ENCODE peak calls at places on chromosomes 7 and 10, in eight cellular contexts. Q is H9, F is uterus, B is lower lobe of right lung, X is body of pancreas, P is heart right ventricle, R is K562, L is mammary epithelial cell. T is an unnamed sample.

GRCh38 chr7:117048854-117049321 is 95.6 kb downstream of the ST7 start:
- DNase-seq in L (no peak), R (no peak), B (no peak), P (no peak), X (no peak), F (no peak), Q (no peak), T (no peak)

GRCh38 chr7:151990567-151990966 is 34.3 kb downstream of the GALNTL5 start:
- DNase-seq in R (no peak), Q (no peak), F (no peak), P (no peak), B (no peak), L (no peak), X (no peak), T (no peak)

GRCh38 chr7:27182861-27183681 is 2.0 kb downstream of the HOXA11 start:
- DNase-seq in P (no peak), F (peak; percentile 32), L (no peak), Q (peak; percentile 71), R (no peak), B (peak; percentile 31), X (no peak), T (no peak)

GRCh38 chr10:77873558-77874380 is 52.8 kb downstream of the DLG5 start:
- DNase-seq in F (peak; percentile 69), Q (no peak), B (no peak), P (no peak), L (peak; percentile 91), R (no peak), X (peak; percentile 52), T (no peak)

GRCh38 chr7:24417526-24418120 is 133.6 kb downstream of the NPY start:
- DNase-seq in Q (no peak), R (no peak), X (no peak), F (no peak), L (no peak), P (no peak), B (no peak), T (no peak)

GRCh38 chr7:4713183-4713784 is 31.2 kb downstream of the FOXK1 start:
- DNase-seq in R (peak; percentile 36), F (no peak), X (peak; percentile 20), B (peak; percentile 60), L (no peak), Q (peak; percentile 43), P (no peak), T (no peak)

GRCh38 chr7:93013471-93014061 is 104.2 kb downstream of the SAMD9 start:
- DNase-seq in Q (no peak), F (no peak), P (no peak), R (no peak), X (no peak), B (no peak), L (no peak), T (no peak)

GRCh38 chr10:90977162-90977854 is 56.4 kb upstream of the ANKRD1 start:
- DNase-seq in L (no peak), X (no peak), F (no peak), P (no peak), B (no peak), Q (no peak), R (no peak), T (no peak)

GRCh38 chr7:106980358-106980685 is 64.2 kb upstream of the PRKAR2B start:
- DNase-seq in F (no peak), R (no peak), B (no peak), L (no peak), Q (no peak), X (no peak), P (no peak), T (no peak)

GRCh38 chr10:49649294-49649693 is 30.2 kb upstream of the C10orf53 start:
- DNase-seq in F (no peak), R (no peak), L (no peak), X (no peak), Q (peak; percentile 59), B (no peak), P (no peak), T (no peak)

GRCh38 chr7:557556-557877 is 37.9 kb upstream of the PDGFA start:
- DNase-seq in Q (no peak), L (no peak), B (no peak), R (no peak), F (no peak), X (no peak), P (peak; percentile 25), T (no peak)

GRCh38 chr7:69845721-69846495 is 247.6 kb downstream of the AUTS2 start:
- DNase-seq in B (no peak), X (no peak), R (no peak), Q (no peak), L (no peak), F (no peak), P (no peak), T (no peak)

GRCh38 chr10:131650169-131650705 is 250.6 kb upstream of the PPP2R2D start:
- DNase-seq in R (no peak), P (no peak), B (no peak), L (no peak), X (no peak), Q (no peak), F (no peak), T (no peak)

GRCh38 chr10:25682203-25682950 is 251.7 kb upstream of the MYO3A start:
- DNase-seq in X (peak; percentile 10), Q (no peak), B (no peak), L (peak; percentile 2), R (peak; percentile 20), F (no peak), P (peak; percentile 52), T (peak; percentile 56)

DNA sequence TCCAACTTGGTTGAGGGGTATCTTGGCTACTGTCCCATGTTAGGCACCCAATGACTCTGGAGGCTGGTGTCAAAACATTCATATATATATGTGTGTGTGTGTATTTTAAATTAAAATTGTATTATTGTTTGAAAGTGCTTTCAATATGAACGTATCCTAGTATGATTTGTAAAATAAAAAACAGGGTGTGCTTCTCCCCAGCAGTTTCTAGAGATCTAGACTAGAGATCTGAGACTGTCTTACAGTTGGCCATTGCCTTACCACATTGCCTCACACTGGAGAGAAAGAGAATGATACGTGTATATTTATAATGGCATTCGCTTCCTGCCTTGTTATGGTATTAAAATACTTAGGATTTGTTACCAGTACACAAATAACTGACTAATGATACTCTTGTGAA is 1.2 kb downstream of the BAG3 start:
- DNase-seq in L (peak; percentile 58), P (no peak), Q (no peak), X (peak; percentile 56), B (no peak), F (no peak), R (no peak), T (no peak)
- H3K27ac ChIP-seq in L (peak overlapping the region; percentile 77), P (peak overlapping the region; percentile 99), Q (no peak overlapping the region), X (peak overlapping the region; percentile 92), B (peak overlapping the region; percentile 95), F (peak overlapping the region; percentile 100), R (peak overlapping the region; percentile 96), T (peak overlapping the region; percentile 94)

DNA sequence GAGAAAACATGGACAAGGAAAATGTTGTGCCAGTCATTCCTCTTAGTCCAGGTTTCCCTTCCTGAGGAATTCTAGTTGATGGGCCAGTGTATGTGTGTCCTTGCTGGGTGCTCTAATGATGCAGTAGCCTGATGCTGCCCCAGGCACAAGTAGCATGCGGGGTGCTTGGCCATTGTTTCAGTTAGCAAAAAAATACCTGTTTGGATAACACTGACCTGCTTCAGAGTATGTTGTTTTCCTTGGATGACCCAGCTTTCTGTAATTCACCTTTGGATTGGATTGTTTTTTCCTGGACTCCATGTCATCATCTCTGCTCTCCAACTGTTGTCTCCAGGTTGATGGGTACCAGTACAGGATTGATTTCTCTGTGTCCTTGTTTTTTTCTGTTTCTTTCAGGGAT is 169.2 kb downstream of the SND1 start:
- DNase-seq in Q (no peak), F (no peak), B (no peak), L (no peak), R (no peak), X (no peak), P (no peak), T (no peak)
- H3K27ac ChIP-seq in Q (no peak overlapping the region), F (no peak overlapping the region), B (no peak overlapping the region), L (no peak overlapping the region), R (no peak overlapping the region), X (no peak overlapping the region), P (no peak overlapping the region), T (no peak overlapping the region)

GRCh38 chr10:97795886-97796285 is 24.1 kb upstream of the SFRP5 start:
- DNase-seq in B (no peak), F (no peak), Q (no peak), L (no peak), P (no peak), R (no peak), X (no peak), T (no peak)

GRCh38 chr10:97800474-97800873 is 28.7 kb upstream of the SFRP5 start:
- DNase-seq in B (no peak), Q (no peak), L (no peak), F (no peak), R (no peak), X (no peak), P (no peak), T (no peak)

GRCh38 chr10:97801449-97801848 is 29.6 kb upstream of the SFRP5 start:
- DNase-seq in B (no peak), X (no peak), R (no peak), L (no peak), F (no peak), P (no peak), Q (no peak), T (no peak)

GRCh38 chr10:97796651-97797050 is 24.9 kb upstream of the SFRP5 start:
- DNase-seq in P (no peak), B (no peak), X (no peak), R (no peak), Q (no peak), F (no peak), L (no peak), T (no peak)

DNA sequence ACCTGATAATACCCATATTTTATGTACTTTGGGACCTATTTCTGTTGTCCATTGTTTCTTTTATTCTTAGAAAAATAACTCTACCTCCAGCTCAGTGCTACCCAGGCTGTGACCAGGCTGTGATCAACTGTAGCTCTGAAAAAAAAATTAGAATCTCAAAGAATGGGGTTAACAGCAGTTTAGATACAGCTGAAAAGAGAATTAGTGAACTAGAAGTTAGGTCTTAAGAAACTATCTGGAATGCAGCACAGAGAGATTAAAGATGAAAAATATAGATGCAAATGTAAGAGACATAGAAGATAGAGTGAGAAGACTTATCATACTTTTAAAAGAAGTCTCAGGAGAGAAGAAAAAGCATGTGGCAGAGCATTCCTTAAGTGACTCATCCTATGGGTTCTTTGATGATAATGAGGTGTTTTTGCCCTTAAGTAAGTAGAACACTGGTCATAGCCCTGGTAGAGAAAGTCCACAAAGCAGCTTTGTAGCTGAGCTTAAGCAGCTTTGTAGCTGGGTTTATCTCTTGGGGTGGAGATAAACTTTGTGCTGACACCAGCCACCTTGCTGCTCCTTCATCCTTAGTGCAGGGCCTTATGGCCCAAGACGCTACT is 27.3 kb upstream of the SFRP5 start:
- DNase-seq in P (no peak), F (no peak), B (no peak), R (no peak), L (peak; percentile 16), X (no peak), Q (no peak), T (no peak)
- H3K27ac ChIP-seq in P (no peak overlapping the region), F (no peak overlapping the region), B (no peak overlapping the region), R (no peak overlapping the region), L (no peak overlapping the region), X (no peak overlapping the region), Q (no peak overlapping the region), T (no peak overlapping the region)

DNA sequence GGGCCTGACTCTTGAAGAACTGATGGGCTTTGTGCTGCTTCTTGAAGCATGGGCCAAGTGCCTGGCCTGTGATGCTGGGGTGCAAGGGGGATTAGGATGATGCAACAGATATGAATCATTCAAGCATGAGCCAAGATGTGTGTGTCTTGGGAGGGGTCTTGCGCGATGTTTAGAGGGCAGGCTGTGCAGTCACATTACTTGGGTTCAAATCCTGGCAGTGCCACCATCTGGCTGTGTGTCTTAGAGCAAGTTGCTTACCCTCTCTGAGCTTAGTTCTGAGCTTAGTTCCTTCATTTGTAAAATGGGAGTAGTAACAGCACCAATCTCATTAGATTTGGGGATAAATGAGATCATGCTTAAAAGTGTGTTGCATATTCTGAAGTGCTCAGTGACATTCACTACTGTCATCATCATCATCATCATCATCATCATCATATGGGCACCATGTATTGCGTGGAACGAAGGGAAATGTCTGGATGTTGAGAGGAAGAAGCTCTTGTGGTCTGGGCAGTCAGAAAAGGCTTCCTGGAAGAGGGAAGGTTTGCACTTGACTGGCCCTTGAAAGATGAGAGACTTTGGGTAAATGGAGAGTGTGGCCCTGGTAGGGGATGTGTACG is 9.3 kb downstream of the UNC5B start:
- DNase-seq in X (no peak), B (no peak), F (no peak), P (no peak), Q (no peak), R (no peak), L (no peak), T (no peak)
- H3K27ac ChIP-seq in X (no peak overlapping the region), B (no peak overlapping the region), F (no peak overlapping the region), P (no peak overlapping the region), Q (no peak overlapping the region), R (no peak overlapping the region), L (no peak overlapping the region), T (no peak overlapping the region)